ENCODE peak calls at places on chromosomes 16 and 17, in seven cellular contexts. T, H, I, X, P, Z and A are unnamed samples.

GRCh38 chr17:17555151-17555550 is 36.4 kb downstream of the PEMT start:
- DNase-seq in T (no peak), H (no peak), I (no peak), X (no peak), P (no peak), Z (no peak), A (no peak)

GRCh38 chr17:61410555-61411089 is 11.0 kb downstream of the TBX2 start:
- DNase-seq in T (peak), H (peak), I (no peak), X (peak), P (no peak), Z (peak), A (peak)

GRCh38 chr17:27573971-27574525 is 56.9 kb upstream of the LGALS9 start:
- DNase-seq in T (no peak), H (no peak), I (no peak), X (peak), P (no peak), Z (peak), A (no peak)

GRCh38 chr17:83148317-83149044 is 69.1 kb downstream of the METRNL start:
- DNase-seq in T (no peak), H (no peak), I (no peak), X (no peak), P (no peak), Z (no peak), A (no peak)

GRCh38 chr17:27496501-27496943 is 40.3 kb downstream of the KSR1 start:
- DNase-seq in T (no peak), H (peak), I (no peak), X (no peak), P (no peak), Z (no peak), A (peak)

GRCh38 chr17:47705536-47706481 is 11.8 kb downstream of the TBKBP1 start:
- DNase-seq in T (no peak), H (no peak), I (no peak), X (no peak), P (no peak), Z (no peak), A (no peak)

GRCh38 chr17:61806081-61806828 is 57.1 kb downstream of the BRIP1 start:
- DNase-seq in T (no peak), H (peak), I (no peak), X (peak), P (no peak), Z (no peak), A (no peak)

GRCh38 chr17:51391992-51392654 is 131.8 kb downstream of the UTP18 start:
- DNase-seq in T (no peak), H (no peak), I (no peak), X (no peak), P (no peak), Z (no peak), A (no peak)

GRCh38 chr16:72014675-72015074 is 6.1 kb downstream of the DHODH start:
- DNase-seq in T (no peak), H (no peak), I (no peak), X (no peak), P (no peak), Z (no peak), A (no peak)

GRCh38 chr16:57271867-57272495 is 12.5 kb downstream of the PLLP start:
- DNase-seq in T (no peak), H (no peak), I (no peak), X (no peak), P (no peak), Z (no peak), A (no peak)

GRCh38 chr17:78766225-78766624 is 15.8 kb downstream of the CYTH1 start:
- DNase-seq in T (no peak), H (no peak), I (no peak), X (no peak), P (no peak), Z (no peak), A (no peak)

GRCh38 chr17:977163-977562 is 2.4 kb downstream of the NXN start:
- DNase-seq in T (no peak), H (no peak), I (no peak), X (peak), P (no peak), Z (no peak), A (no peak)

GRCh38 chr17:74049167-74049797 is 154.2 kb upstream of the RPL38 start:
- DNase-seq in T (no peak), H (no peak), I (no peak), X (no peak), P (no peak), Z (no peak), A (no peak)

GRCh38 chr17:76537578-76538280 is at the start of gene CYGB:
- DNase-seq in T (no peak), H (peak), I (no peak), X (no peak), P (no peak), Z (peak), A (peak)

GRCh38 chr16:79672524-79672923 is 72.0 kb upstream of the MAF start:
- DNase-seq in T (no peak), H (no peak), I (no peak), X (no peak), P (no peak), Z (no peak), A (no peak)

GRCh38 chr17:17021194-17021863 is 20.9 kb upstream of the MPRIP start:
- DNase-seq in T (no peak), H (no peak), I (no peak), X (peak), P (no peak), Z (peak), A (no peak)

GRCh38 chr16:77330332-77331043 is 104.3 kb downstream of the ADAMTS18 start:
- DNase-seq in T (no peak), H (no peak), I (no peak), X (no peak), P (no peak), Z (no peak), A (no peak)

GRCh38 chr16:14399397-14400284 is 230.4 kb downstream of the PARN start:
- DNase-seq in T (no peak), H (peak), I (peak), X (peak), P (no peak), Z (peak), A (peak)

GRCh38 chr17:77371117-77371887 is 230.5 kb downstream of the SEC14L1 start:
- DNase-seq in T (no peak), H (peak), I (no peak), X (peak), P (no peak), Z (peak), A (no peak)

GRCh38 chr17:5097101-5097834 is 14.4 kb downstream of the ZNF232 start:
- DNase-seq in T (no peak), H (peak), I (no peak), X (no peak), P (no peak), Z (no peak), A (no peak)

GRCh38 chr17:6157716-6158115 is 87.5 kb downstream of the WSCD1 start:
- DNase-seq in T (no peak), H (no peak), I (no peak), X (no peak), P (no peak), Z (no peak), A (no peak)

GRCh38 chr17:49356320-49356719 is 5.7 kb downstream of the ZNF652 start:
- DNase-seq in T (no peak), H (no peak), I (no peak), X (no peak), P (no peak), Z (no peak), A (no peak)

GRCh38 chr17:76597156-76598003 is 11.7 kb upstream of the ST6GALNAC2 start:
- DNase-seq in T (no peak), H (peak), I (no peak), X (no peak), P (no peak), Z (no peak), A (no peak)

GRCh38 chr16:1950559-1950958 is 3.9 kb downstream of the RPL3L start:
- DNase-seq in T (no peak), H (no peak), I (no peak), X (no peak), P (no peak), Z (no peak), A (no peak)